ENCODE peak calls at places on chromosomes 16 and 17, in four cellular contexts. C, B, X and M are unnamed samples.
A peak's percentile ranks its signal among the peaks of the same experiment; 100 is the strongest.

GRCh38 chr16:81380932-81381331 is 63.7 kb upstream of the CMIP start:
- DNase-seq in X (no peak), C (no peak), B (no peak), M (no peak)

GRCh38 chr17:63132509-63132911 is 166.5 kb downstream of the TANC2 start:
- DNase-seq in X (no peak), B (no peak), C (no peak), M (no peak)

GRCh38 chr17:39209317-39210092 is 9.4 kb downstream of the RPL19 start:
- DNase-seq in B (no peak), X (peak; percentile 6), C (no peak), M (no peak)

GRCh38 chr17:41773731-41774193 is 12.7 kb downstream of the JUP start:
- DNase-seq in C (no peak), B (no peak), X (no peak), M (no peak)

GRCh38 chr17:10149573-10150399 is 48.6 kb downstream of the GAS7 start:
- DNase-seq in B (peak; percentile 46), X (peak; percentile 10), C (no peak), M (no peak)

GRCh38 chr16:50308237-50308965 is 42.0 kb downstream of the ADCY7 start:
- DNase-seq in C (no peak), X (no peak), B (no peak), M (no peak)

GRCh38 chr17:79192503-79193500 is 118.2 kb downstream of the ENGASE start:
- DNase-seq in X (peak; percentile 61), B (no peak), C (no peak), M (no peak)

GRCh38 chr16:84595052-84595481 is 22.8 kb downstream of the COTL1 start:
- DNase-seq in X (no peak), B (no peak), C (no peak), M (no peak)

GRCh38 chr17:2551928-2552327 is 40.2 kb upstream of the METTL16 start:
- DNase-seq in B (no peak), X (no peak), C (no peak), M (no peak)

GRCh38 chr17:77527836-77528505 is 387.2 kb downstream of the SEC14L1 start:
- DNase-seq in C (no peak), B (no peak), X (no peak), M (no peak)

GRCh38 chr17:72107100-72107499 is 13.7 kb upstream of the SOX9 start:
- DNase-seq in X (no peak), C (no peak), B (no peak), M (no peak)

GRCh38 chr17:72102366-72102765 is 18.5 kb upstream of the SOX9 start:
- DNase-seq in X (no peak), C (no peak), B (no peak), M (no peak)

GRCh38 chr17:72104863-72105234 is 16.0 kb upstream of the SOX9 start:
- DNase-seq in X (no peak), B (no peak), C (no peak), M (no peak)

GRCh38 chr17:72101526-72101925 is 19.3 kb upstream of the SOX9 start:
- DNase-seq in X (no peak), C (no peak), B (no peak), M (no peak)

DNA sequence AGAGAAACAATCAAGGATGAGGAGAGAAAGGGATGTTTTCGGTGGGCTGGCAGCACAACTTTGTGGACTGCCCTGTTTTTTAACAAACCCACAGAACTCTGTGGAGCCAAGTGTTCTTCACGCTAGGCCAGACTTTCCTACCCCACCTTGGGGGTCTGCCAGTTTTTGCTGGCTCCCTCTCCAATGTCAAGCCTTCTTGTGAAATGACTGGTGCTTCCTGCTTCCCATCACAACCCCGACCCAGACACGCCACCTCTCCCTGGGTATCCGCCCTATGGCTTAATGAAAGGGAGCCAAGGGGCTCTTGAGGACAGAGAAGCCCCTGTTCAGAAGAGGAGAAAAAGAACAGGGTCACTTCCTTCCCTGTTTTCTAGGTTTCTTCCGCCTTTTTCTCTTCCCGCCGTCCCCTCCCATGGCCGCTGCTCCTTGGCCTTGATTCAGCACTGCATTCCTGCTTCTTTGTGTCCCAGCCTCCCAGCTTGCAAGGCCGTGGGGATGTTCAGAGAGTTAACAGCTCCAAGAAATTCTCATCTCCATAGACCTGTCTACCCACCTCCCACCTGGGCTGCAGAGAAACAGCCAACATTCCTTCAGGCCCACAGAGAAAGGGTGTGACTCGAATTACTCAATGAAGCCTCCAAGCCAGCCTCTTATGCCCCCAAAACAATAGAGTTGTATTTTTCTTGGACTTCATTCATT is 16.5 kb upstream of the SOX9 start:
- DNase-seq in C (no peak), X (no peak), B (no peak), M (no peak)
- TF ChIP-seq TCF7L2 in C (no peak), X (no peak), B (no peak), M (no peak)

DNA sequence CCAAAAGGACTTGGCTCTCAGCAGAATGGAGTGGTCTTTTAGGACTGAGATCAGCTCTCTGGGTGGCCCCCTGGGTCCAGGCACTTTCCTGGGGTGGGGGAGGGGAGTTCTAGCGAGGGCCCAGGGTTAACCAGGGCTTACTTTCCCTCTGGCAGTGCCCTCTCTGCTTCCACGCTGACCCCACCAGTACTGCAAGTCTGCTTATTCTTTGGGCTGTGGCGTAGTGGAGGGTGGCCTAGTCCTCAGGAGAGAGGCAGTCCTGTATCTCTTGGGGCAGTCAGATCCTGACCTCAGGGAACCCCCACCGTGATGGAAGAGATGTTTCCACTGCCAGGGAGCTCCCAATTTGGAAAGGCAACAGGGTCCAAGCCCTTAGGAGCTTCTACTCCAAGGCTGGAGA is 79.4 kb downstream of the CCDC182 start:
- DNase-seq in C (no peak), X (no peak), B (no peak), M (no peak)
- TF ChIP-seq CTCF in C (no peak), X (no peak), B (no peak), M (no peak)

DNA sequence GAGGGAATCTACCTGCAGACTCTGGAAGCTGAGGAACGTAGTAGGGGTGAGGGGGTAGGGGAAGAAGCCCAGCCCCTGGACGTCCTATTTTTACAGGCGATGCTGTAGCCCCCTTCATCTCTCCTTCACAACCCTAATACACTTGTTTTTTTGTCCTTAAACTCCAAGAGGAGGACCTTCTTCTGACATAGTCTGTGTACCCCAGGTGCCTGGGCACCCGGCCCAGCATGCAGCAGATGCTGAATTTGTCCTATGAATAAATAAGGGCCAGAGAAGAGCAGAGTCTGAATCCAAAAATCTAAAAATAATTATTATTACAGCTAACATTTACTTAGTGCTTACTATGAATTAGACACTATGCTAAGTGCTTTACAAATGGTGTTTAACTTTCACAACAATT is 5.1 kb downstream of the KIF18B start:
- DNase-seq in C (no peak), B (no peak), X (no peak), M (no peak)
- H3K4me1 ChIP-seq in C (peaks cover 60% of the 10 kb centered on the region), B (peaks cover 47% of the 10 kb centered on the region), X (peaks cover 16% of the 10 kb centered on the region), M (peaks cover 12% of the 10 kb centered on the region)

GRCh38 chr17:82062984-82063368 is 2.6 kb downstream of the DUS1L start:
- DNase-seq in C (no peak), B (no peak), X (no peak), M (no peak)

GRCh38 chr17:82064433-82065192 is 991 bp downstream of the DUS1L start:
- DNase-seq in C (peak; percentile 38), X (no peak), B (no peak), M (no peak)

GRCh38 chr17:82063424-82064415 is 1.9 kb downstream of the DUS1L start:
- DNase-seq in X (no peak), B (no peak), C (no peak), M (no peak)

GRCh38 chr17:82065638-82066303 is at the start of gene DUS1L:
- DNase-seq in X (peak; percentile 87), C (no peak), B (no peak), M (no peak)

DNA sequence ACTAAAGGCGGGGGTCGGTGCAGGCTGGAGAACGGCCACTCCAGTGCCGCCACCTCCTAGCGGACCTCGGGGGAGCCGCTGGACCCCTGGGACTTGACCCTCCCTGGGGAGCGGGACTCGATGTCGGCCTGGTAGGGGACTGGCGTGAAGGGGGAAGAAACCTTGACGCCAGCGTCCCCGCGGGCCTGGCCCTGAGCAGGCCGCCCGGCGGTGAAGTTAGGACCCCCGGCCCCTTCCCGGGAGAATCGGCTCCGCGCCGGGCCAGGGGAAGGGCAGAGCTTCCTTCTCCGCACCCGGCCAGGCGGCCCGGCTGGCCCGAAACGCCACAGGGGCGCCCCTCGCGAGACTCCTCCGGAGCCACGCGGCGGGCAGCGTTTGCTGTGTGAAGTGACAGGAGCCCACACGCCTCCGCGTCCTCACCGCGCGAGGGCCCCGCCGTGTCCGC is 389 bp downstream of the DUS1L start:
- DNase-seq in B (no peak), C (no peak), X (no peak), M (no peak)
- TF ChIP-seq TCF7L2 in B (no peak), C (no peak), X (no peak), M (no peak)

GRCh38 chr17:44584498-44584897 is 27.2 kb downstream of the FZD2 start:
- DNase-seq in C (no peak), B (no peak), X (no peak), M (no peak)

GRCh38 chr17:44587339-44587738 is 30.1 kb downstream of the FZD2 start:
- DNase-seq in X (peak; percentile 54), B (peak; percentile 51), C (peak; percentile 43), M (no peak)

GRCh38 chr17:44578947-44579346 is 21.7 kb downstream of the FZD2 start:
- DNase-seq in C (no peak), X (no peak), B (no peak), M (no peak)

GRCh38 chr17:44585315-44585714 is 28.0 kb downstream of the FZD2 start:
- DNase-seq in B (no peak), X (no peak), C (no peak), M (no peak)

DNA sequence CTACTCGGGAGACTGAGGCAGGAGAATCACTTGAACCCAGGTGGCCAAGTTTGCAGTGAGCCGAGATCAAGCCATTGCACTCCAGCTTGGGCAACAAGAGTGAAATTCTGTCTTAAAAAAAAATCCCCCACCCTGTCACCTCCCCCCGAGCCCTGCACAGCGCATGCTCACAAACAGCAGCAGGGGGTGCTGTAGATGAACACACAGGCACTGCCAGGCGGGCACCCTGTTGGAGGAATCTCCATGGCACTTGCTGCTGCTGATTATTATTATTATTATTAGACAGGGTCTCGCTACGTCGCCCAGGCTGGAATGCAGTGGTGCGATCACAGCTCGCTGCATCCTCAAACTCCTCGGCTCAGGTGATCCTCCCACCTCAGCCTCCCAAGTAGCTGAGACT is 24.6 kb downstream of the FZD2 start:
- DNase-seq in B (peak; percentile 19), C (no peak), X (no peak), M (no peak)
- TF ChIP-seq CTCF in B (peak; percentile 58), C (peak; percentile 52), X (peak; percentile 33), M (peak; percentile 57)